ENCODE peak calls at places on chromosomes 6 and 20, in eight cellular contexts. N, S, F, C, K, Y, I and Q are unnamed samples.

GRCh38 chr6:127202676-127203075 is 64.0 kb upstream of the RNF146 start:
- DNase-seq in I (no peak), K (no peak), Y (no peak), F (no peak), N (no peak), S (no peak), C (peak), Q (no peak)

GRCh38 chr6:122429328-122429727 is 29.9 kb downstream of the HSF2 start:
- DNase-seq in C (no peak), N (no peak), Y (no peak), S (no peak), F (no peak), K (no peak), I (no peak), Q (no peak)

GRCh38 chr6:159833997-159834601 is 34.0 kb downstream of the PNLDC1 start:
- DNase-seq in I (no peak), Y (no peak), K (no peak), F (no peak), C (no peak), S (no peak), N (no peak), Q (no peak)

GRCh38 chr6:36595168-36595818 is 1.1 kb downstream of the SRSF3 start:
- DNase-seq in Y (peak), K (no peak), I (no peak), F (no peak), N (no peak), S (no peak), C (peak), Q (no peak)

GRCh38 chr6:53731906-53732636 is 62.7 kb upstream of the LRRC1 start:
- DNase-seq in K (no peak), F (no peak), C (no peak), N (no peak), S (no peak), I (no peak), Y (no peak), Q (no peak)

GRCh38 chr20:44218441-44218840 is 7.9 kb upstream of the OSER1 start:
- DNase-seq in S (peak), Y (no peak), N (no peak), C (no peak), K (no peak), I (no peak), F (no peak), Q (no peak)

GRCh38 chr6:88491266-88491665 is 325.1 kb upstream of the CNR1 start:
- DNase-seq in I (no peak), C (peak), Y (no peak), F (no peak), N (no peak), S (no peak), K (no peak), Q (no peak)

GRCh38 chr6:2103644-2104523 is 141.5 kb downstream of the GMDS start:
- DNase-seq in N (no peak), K (peak), S (no peak), Y (peak), I (peak), C (peak), F (no peak), Q (no peak)

GRCh38 chr20:47058236-47058635 is 163.6 kb downstream of the EYA2 start:
- DNase-seq in N (no peak), K (no peak), S (no peak), F (no peak), I (no peak), C (no peak), Y (no peak), Q (no peak)